ENCODE peak calls at places on chromosomes 12 and 14, in four cellular contexts. A is HCT116, J is endothelial cell of umbilical vein, I is GM12892. O is an unnamed sample.

GRCh38 chr14:67260965-67261364 is 19.7 kb downstream of the PALS1 start:
- DNase-seq in A (no peak), J (no peak), I (no peak), O (no peak)

GRCh38 chr14:39376671-39377403 is 55.4 kb downstream of the FBXO33 start:
- DNase-seq in A (peak; percentile 8), J (peak; percentile 77), I (no peak), O (no peak)

GRCh38 chr12:51156366-51156765 is 16.6 kb downstream of the TFCP2 start:
- DNase-seq in A (no peak), J (no peak), I (no peak), O (no peak)

GRCh38 chr14:31966896-31967668 is 110.0 kb upstream of the ARHGAP5 start:
- DNase-seq in A (no peak), I (no peak), J (no peak), O (no peak)

GRCh38 chr14:79040742-79041249 is 870.6 kb downstream of the NRXN3 start:
- DNase-seq in A (no peak), J (no peak), I (no peak), O (no peak)

GRCh38 chr12:29581641-29582040 is 84.2 kb upstream of the OVCH1 start:
- DNase-seq in I (no peak), J (peak; percentile 74), A (no peak), O (no peak)

GRCh38 chr14:64920465-64920864 is 6.2 kb downstream of the CHURC1 start:
- DNase-seq in A (no peak), I (no peak), J (no peak), O (no peak)

GRCh38 chr12:107651867-107652449 is 33.6 kb upstream of the PWP1 start:
- DNase-seq in J (no peak), I (no peak), A (no peak), O (no peak)

GRCh38 chr14:88385212-88386101 is at the start of gene SPATA7:
- DNase-seq in A (peak; percentile 73), I (peak; percentile 58), J (peak; percentile 92), O (peak; percentile 70)
- TF ChIP-seq POLR2A in A (peak; percentile 73), I (peak; percentile 28), J (peak; percentile 82), O (peak; percentile 83)

DNA sequence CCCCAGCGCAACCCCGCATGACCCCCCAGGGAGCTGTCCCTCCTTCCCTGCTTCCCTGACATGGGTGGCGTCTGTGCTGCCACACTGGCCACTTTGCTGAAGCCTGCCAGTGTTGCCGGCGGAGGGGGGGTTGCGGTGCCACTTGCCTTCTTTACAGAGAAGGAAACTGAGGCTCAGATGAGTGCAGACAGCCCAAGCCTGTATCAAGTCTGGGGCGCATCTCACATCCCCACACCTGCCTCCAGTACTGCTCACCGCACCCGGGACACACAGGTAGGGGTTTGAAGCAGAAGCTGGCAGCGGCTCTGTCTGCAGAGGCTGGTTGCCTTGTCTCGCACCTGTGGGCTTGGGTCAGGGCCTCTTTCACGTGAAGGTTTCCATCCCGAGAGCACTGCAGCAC is 104.7 kb upstream of the RTL1 start:
- DNase-seq in I (no peak), A (no peak), J (no peak), O (no peak)
- TF ChIP-seq POLR2A in I (no peak), A (no peak), J (no peak), O (no peak)

GRCh38 chr14:103915616-103916015 is 12.6 kb upstream of the TDRD9 start:
- DNase-seq in I (no peak), J (no peak), A (no peak), O (no peak)

GRCh38 chr14:103916636-103917262 is 11.5 kb upstream of the TDRD9 start:
- DNase-seq in I (no peak), J (no peak), A (no peak), O (no peak)

GRCh38 chr14:103925316-103925715 is 2.9 kb upstream of the TDRD9 start:
- DNase-seq in I (no peak), A (no peak), J (no peak), O (no peak)

GRCh38 chr14:103923863-103924262 is 4.4 kb upstream of the TDRD9 start:
- DNase-seq in I (no peak), J (peak; percentile 87), A (no peak), O (no peak)

DNA sequence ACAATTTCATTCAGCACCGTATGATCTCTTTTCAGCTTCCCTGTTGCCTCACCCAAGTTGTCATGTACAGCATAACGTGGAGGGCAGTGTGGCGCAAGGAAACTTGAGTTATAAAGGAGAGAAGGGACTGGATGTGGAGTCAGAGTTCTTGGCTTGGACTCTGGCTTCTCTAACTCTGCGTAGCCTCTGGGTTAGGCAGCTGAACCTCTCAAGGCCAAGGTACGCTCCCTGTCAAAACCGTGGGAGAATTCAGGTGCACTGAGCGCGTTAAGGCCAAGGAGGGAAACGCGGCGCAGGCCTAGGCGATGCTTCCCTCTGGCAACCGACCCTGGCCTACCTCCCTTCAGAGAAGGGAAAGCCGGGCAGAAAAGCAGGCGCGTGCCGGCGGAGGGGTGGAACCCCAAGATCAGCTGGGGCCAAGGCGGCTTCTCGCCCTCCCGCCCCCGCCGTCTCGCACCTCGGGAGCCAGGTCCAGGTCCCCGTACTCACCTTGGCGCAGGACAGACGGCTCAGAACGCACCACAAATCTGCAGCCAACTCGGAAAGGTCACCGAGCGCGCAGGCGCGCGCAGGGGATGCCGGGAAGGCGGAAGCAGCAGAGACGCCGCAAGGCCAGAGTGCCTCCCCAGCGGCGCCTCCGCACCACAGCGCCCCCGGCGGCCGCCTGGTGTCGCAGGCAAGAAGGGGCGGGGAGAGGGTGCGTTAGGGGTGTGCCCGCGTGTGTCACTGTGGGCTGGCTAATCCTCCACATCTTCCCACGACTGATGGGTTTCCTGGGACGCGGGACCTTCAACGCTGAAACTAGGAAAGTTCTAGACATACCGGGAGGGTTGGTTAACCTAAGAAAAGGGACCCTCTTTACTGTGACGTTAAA is 7.0 kb upstream of the TDRD9 start:
- DNase-seq in A (peak; percentile 86), J (peak; percentile 94), I (peak; percentile 92), O (peak; percentile 95)
- TF ChIP-seq POLR2A in A (peak; percentile 84), J (peak; percentile 87), I (peak; percentile 89), O (peak; percentile 68)

GRCh38 chr12:56315626-56316473 is at the start of gene CNPY2:
- DNase-seq in A (peak; percentile 99), J (peak; percentile 98), I (peak; percentile 95), O (peak; percentile 93)
- TF ChIP-seq POLR2A in A (peak; percentile 45), J (peak; percentile 64), I (peak; percentile 93), O (peak; percentile 77)

DNA sequence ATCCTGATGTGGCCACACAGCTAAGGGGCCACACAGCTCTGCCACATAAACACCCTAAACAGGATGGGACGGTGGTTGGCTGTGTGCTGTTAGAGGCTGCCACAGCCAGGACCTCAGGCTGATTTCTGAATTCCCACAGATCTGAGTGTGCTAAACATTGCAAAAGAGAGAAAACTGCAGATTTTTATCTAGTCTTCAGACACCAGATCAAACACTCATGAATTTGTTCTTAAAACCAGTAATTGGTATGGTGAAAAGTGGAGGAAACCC is 190.7 kb downstream of the MON2 start:
- DNase-seq in I (no peak), J (no peak), A (no peak), O (no peak)
- TF ChIP-seq POLR2A in I (no peak), J (no peak), A (no peak), O (no peak)

DNA sequence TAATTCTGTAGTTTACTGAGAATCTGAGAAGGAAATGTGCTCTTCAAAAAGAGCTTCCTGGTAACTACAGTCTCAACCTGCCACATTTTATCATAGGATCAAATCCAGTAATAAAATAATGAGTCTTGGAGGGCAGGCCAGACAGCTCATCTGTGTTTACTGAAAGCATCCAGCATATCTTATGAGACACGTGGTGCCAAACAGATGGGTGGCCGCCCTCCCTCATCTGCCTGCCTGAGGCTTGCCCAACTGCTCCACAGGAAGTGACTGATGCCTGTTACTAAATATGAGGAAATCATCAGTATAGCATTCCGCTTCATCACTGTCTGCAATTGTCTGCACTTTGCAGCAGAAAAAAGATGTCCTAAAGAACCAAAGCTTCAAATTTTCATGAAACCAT is 13.5 kb downstream of the DHRS7 start:
- DNase-seq in A (no peak), J (peak; percentile 53), I (no peak), O (peak; percentile 42)
- TF ChIP-seq POLR2A in A (no peak), J (no peak), I (no peak), O (no peak)

O was measured in H54.